ENCODE peak calls at places on chromosome 21, in nine cellular contexts. H, Q, C, M, Z, V, Y, S and N are unnamed samples.

GRCh38 chr21:37319551-37319950 is 47.0 kb upstream of the DYRK1A start:
- DNase-seq in M (no peak), Q (no peak), S (no peak), C (no peak), Z (no peak), H (no peak), Y (no peak), V (no peak), N (no peak)

GRCh38 chr21:16408280-16408669 is 678.5 kb downstream of the USP25 start:
- DNase-seq in Z (peak), H (no peak), Y (no peak), M (no peak), C (no peak), V (no peak), S (no peak), Q (no peak), N (no peak)

GRCh38 chr21:42062543-42063022 is 8.5 kb upstream of the UMODL1 start:
- DNase-seq in S (peak), M (peak), Q (no peak), V (peak), Y (no peak), H (peak), C (no peak), Z (no peak), N (no peak)

GRCh38 chr21:45054162-45054926 is 20.0 kb upstream of the ADARB1 start:
- DNase-seq in V (no peak), Q (no peak), M (no peak), S (no peak), H (no peak), Y (no peak), C (no peak), Z (no peak), N (no peak)

GRCh38 chr21:26437326-26438009 is 135.6 kb downstream of the CYYR1 start:
- DNase-seq in S (no peak), Z (no peak), C (no peak), Y (no peak), Q (no peak), H (no peak), M (no peak), V (no peak), N (no peak)

GRCh38 chr21:42991992-42992740 is 17.8 kb downstream of the PKNOX1 start:
- DNase-seq in Z (peak), S (no peak), V (peak), H (no peak), C (no peak), Y (no peak), M (no peak), Q (peak), N (peak)

GRCh38 chr21:14886001-14886400 is 178.8 kb downstream of the NRIP1 start:
- DNase-seq in Q (no peak), C (peak), Z (no peak), V (no peak), H (no peak), Y (no peak), M (no peak), S (no peak), N (no peak)

GRCh38 chr21:26965567-26966359 is 1.1 kb downstream of the ADAMTS5 start:
- DNase-seq in Z (no peak), Q (no peak), C (peak), Y (no peak), M (peak), H (no peak), S (no peak), V (peak), N (no peak)

GRCh38 chr21:30194701-30195299 is 21.1 kb downstream of the CLDN8 start:
- DNase-seq in V (no peak), H (no peak), S (peak), C (no peak), Z (peak), M (no peak), Y (peak), Q (peak), N (peak)

GRCh38 chr21:45421071-45421845 is 16.3 kb downstream of the COL18A1 start:
- DNase-seq in Y (no peak), C (peak), H (no peak), V (peak), Z (no peak), S (no peak), M (peak), Q (peak), N (peak)

GRCh38 chr21:44432841-44433790 is 22.2 kb upstream of the LRRC3 start:
- DNase-seq in V (no peak), C (peak), S (no peak), Q (no peak), H (no peak), Y (no peak), M (no peak), Z (no peak), N (no peak)